ENCODE peak calls at places on chromosomes 6 and 20, in nine cellular contexts. One of them, this sample, is unnamed. For H3K27me3, the result is how much of the 10 kb centered on the place peaks cover.

GRCh38 chr6:352896-353470 is 38.6 kb upstream of the IRF4 start:
- DNase-seq in GM23338: no peak
- DNase-seq in SJSA1: no peak
- DNase-seq in CD8-positive, alpha-beta T cell: no peak
- DNase-seq in endodermal cell: no peak
- DNase-seq in neural progenitor cell: no peak
- DNase-seq in heart left ventricle: no peak
- DNase-seq in H7: no peak
- DNase-seq in gastrocnemius medialis: no peak
- DNase-seq in this sample: no peak

GRCh38 chr20:19015890-19016465 is 196.5 kb upstream of the SLC24A3 start:
- DNase-seq in heart left ventricle: no peak
- DNase-seq in gastrocnemius medialis: no peak
- DNase-seq in SJSA1: no peak
- DNase-seq in neural progenitor cell: no peak
- DNase-seq in H7: peak
- DNase-seq in endodermal cell: peak
- DNase-seq in GM23338: no peak
- DNase-seq in CD8-positive, alpha-beta T cell: no peak
- DNase-seq in this sample: no peak

GRCh38 chr6:103273048-103273447 is 1586.7 kb downstream of the HACE1 start:
- DNase-seq in GM23338: peak
- DNase-seq in SJSA1: no peak
- DNase-seq in heart left ventricle: no peak
- DNase-seq in H7: peak
- DNase-seq in CD8-positive, alpha-beta T cell: no peak
- DNase-seq in neural progenitor cell: peak
- DNase-seq in gastrocnemius medialis: no peak
- DNase-seq in endodermal cell: no peak
- DNase-seq in this sample: no peak

GRCh38 chr20:52569201-52569600 is 377.6 kb upstream of the ZFP64 start:
- DNase-seq in H7: no peak
- DNase-seq in heart left ventricle: no peak
- DNase-seq in neural progenitor cell: no peak
- DNase-seq in endodermal cell: no peak
- DNase-seq in SJSA1: peak
- DNase-seq in gastrocnemius medialis: no peak
- DNase-seq in GM23338: no peak
- DNase-seq in CD8-positive, alpha-beta T cell: no peak
- DNase-seq in this sample: no peak

GRCh38 chr6:17501982-17502704 is 98.0 kb upstream of the FAM8A1 start:
- DNase-seq in heart left ventricle: no peak
- DNase-seq in GM23338: no peak
- DNase-seq in endodermal cell: no peak
- DNase-seq in CD8-positive, alpha-beta T cell: no peak
- DNase-seq in gastrocnemius medialis: no peak
- DNase-seq in neural progenitor cell: no peak
- DNase-seq in SJSA1: no peak
- DNase-seq in H7: no peak
- DNase-seq in this sample: no peak

GRCh38 chr6:33429745-33430042 is 9.8 kb downstream of the SYNGAP1 start:
- DNase-seq in SJSA1: no peak
- DNase-seq in gastrocnemius medialis: no peak
- DNase-seq in heart left ventricle: no peak
- DNase-seq in H7: no peak
- DNase-seq in endodermal cell: no peak
- DNase-seq in CD8-positive, alpha-beta T cell: no peak
- DNase-seq in neural progenitor cell: no peak
- DNase-seq in GM23338: no peak
- DNase-seq in this sample: no peak

GRCh38 chr6:81865712-81866111 is 113.2 kb upstream of the TENT5A start:
- DNase-seq in SJSA1: peak
- DNase-seq in neural progenitor cell: no peak
- DNase-seq in heart left ventricle: no peak
- DNase-seq in GM23338: no peak
- DNase-seq in CD8-positive, alpha-beta T cell: no peak
- DNase-seq in H7: no peak
- DNase-seq in gastrocnemius medialis: no peak
- DNase-seq in endodermal cell: no peak
- DNase-seq in this sample: no peak

GRCh38 chr6:41581381-41581991 is 35.3 kb downstream of the FOXP4 start:
- DNase-seq in heart left ventricle: peak
- DNase-seq in gastrocnemius medialis: peak
- DNase-seq in SJSA1: peak
- DNase-seq in endodermal cell: no peak
- DNase-seq in CD8-positive, alpha-beta T cell: no peak
- DNase-seq in H7: no peak
- DNase-seq in GM23338: no peak
- DNase-seq in neural progenitor cell: no peak
- DNase-seq in this sample: no peak

GRCh38 chr20:31720486-31721407 is 1.9 kb downstream of the BCL2L1 start:
- DNase-seq in CD8-positive, alpha-beta T cell: no peak
- DNase-seq in neural progenitor cell: no peak
- DNase-seq in heart left ventricle: no peak
- DNase-seq in SJSA1: peak
- DNase-seq in GM23338: peak
- DNase-seq in H7: peak
- DNase-seq in gastrocnemius medialis: peak
- DNase-seq in endodermal cell: peak
- DNase-seq in this sample: peak

GRCh38 chr6:77607004-77607403 is 45.8 kb upstream of the MEI4 start:
- DNase-seq in neural progenitor cell: no peak
- DNase-seq in CD8-positive, alpha-beta T cell: no peak
- DNase-seq in heart left ventricle: no peak
- DNase-seq in endodermal cell: no peak
- DNase-seq in SJSA1: no peak
- DNase-seq in GM23338: no peak
- DNase-seq in gastrocnemius medialis: no peak
- DNase-seq in H7: no peak
- DNase-seq in this sample: no peak

GRCh38 chr6:31836676-31837611 is 9.4 kb downstream of the HSPA1B start:
- DNase-seq in CD8-positive, alpha-beta T cell: no peak
- DNase-seq in SJSA1: peak
- DNase-seq in heart left ventricle: no peak
- DNase-seq in H7: no peak
- DNase-seq in endodermal cell: no peak
- DNase-seq in neural progenitor cell: no peak
- DNase-seq in GM23338: no peak
- DNase-seq in gastrocnemius medialis: no peak
- DNase-seq in this sample: no peak

GRCh38 chr6:142825760-142826159 is 119.2 kb downstream of the HIVEP2 start:
- DNase-seq in CD8-positive, alpha-beta T cell: no peak
- DNase-seq in SJSA1: no peak
- DNase-seq in heart left ventricle: no peak
- DNase-seq in endodermal cell: no peak
- DNase-seq in H7: no peak
- DNase-seq in GM23338: no peak
- DNase-seq in neural progenitor cell: no peak
- DNase-seq in gastrocnemius medialis: no peak
- DNase-seq in this sample: no peak

GRCh38 chr6:142822383-142822782 is 122.6 kb downstream of the HIVEP2 start:
- DNase-seq in CD8-positive, alpha-beta T cell: no peak
- DNase-seq in SJSA1: no peak
- DNase-seq in GM23338: no peak
- DNase-seq in gastrocnemius medialis: no peak
- DNase-seq in H7: no peak
- DNase-seq in neural progenitor cell: no peak
- DNase-seq in heart left ventricle: no peak
- DNase-seq in endodermal cell: no peak
- DNase-seq in this sample: no peak

GRCh38 chr6:142822882-142823578 is 121.9 kb downstream of the HIVEP2 start:
- DNase-seq in GM23338: peak
- DNase-seq in SJSA1: no peak
- DNase-seq in H7: peak
- DNase-seq in neural progenitor cell: peak
- DNase-seq in CD8-positive, alpha-beta T cell: no peak
- DNase-seq in heart left ventricle: no peak
- DNase-seq in gastrocnemius medialis: peak
- DNase-seq in endodermal cell: peak
- DNase-seq in this sample: peak

GRCh38 chr6:142823579-142823902 is 121.4 kb downstream of the HIVEP2 start:
- DNase-seq in H7: no peak
- DNase-seq in GM23338: no peak
- DNase-seq in gastrocnemius medialis: no peak
- DNase-seq in heart left ventricle: no peak
- DNase-seq in CD8-positive, alpha-beta T cell: no peak
- DNase-seq in neural progenitor cell: no peak
- DNase-seq in endodermal cell: no peak
- DNase-seq in SJSA1: no peak
- DNase-seq in this sample: no peak

GRCh38 chr6:142824491-142824890 is 120.5 kb downstream of the HIVEP2 start:
- DNase-seq in heart left ventricle: no peak
- DNase-seq in CD8-positive, alpha-beta T cell: no peak
- DNase-seq in SJSA1: no peak
- DNase-seq in GM23338: no peak
- DNase-seq in neural progenitor cell: no peak
- DNase-seq in H7: no peak
- DNase-seq in endodermal cell: no peak
- DNase-seq in gastrocnemius medialis: no peak
- DNase-seq in this sample: no peak
- H3K4me3 ChIP-seq in heart left ventricle: no peak
- H3K4me3 ChIP-seq in CD8-positive, alpha-beta T cell: no peak
- H3K4me3 ChIP-seq in SJSA1: no peak
- H3K4me3 ChIP-seq in GM23338: no peak
- H3K4me3 ChIP-seq in neural progenitor cell: no peak
- H3K4me3 ChIP-seq in H7: no peak
- H3K4me3 ChIP-seq in endodermal cell: no peak
- H3K4me3 ChIP-seq in gastrocnemius medialis: no peak
- H3K4me3 ChIP-seq in this sample: no peak

GRCh38 chr20:3739926-3740599 is 7.6 kb downstream of the HSPA12B start:
- DNase-seq in gastrocnemius medialis: no peak
- DNase-seq in heart left ventricle: no peak
- DNase-seq in H7: peak
- DNase-seq in GM23338: no peak
- DNase-seq in neural progenitor cell: no peak
- DNase-seq in endodermal cell: no peak
- DNase-seq in CD8-positive, alpha-beta T cell: no peak
- DNase-seq in SJSA1: no peak
- DNase-seq in this sample: no peak
- H3K27me3 ChIP-seq in gastrocnemius medialis: under half
- H3K27me3 ChIP-seq in heart left ventricle: under half
- H3K27me3 ChIP-seq in H7: under half
- H3K27me3 ChIP-seq in GM23338: under half
- H3K27me3 ChIP-seq in neural progenitor cell: under half
- H3K27me3 ChIP-seq in endodermal cell: under half
- H3K27me3 ChIP-seq in CD8-positive, alpha-beta T cell: under half
- H3K27me3 ChIP-seq in SJSA1: under half
- H3K27me3 ChIP-seq in this sample: under half

DNA sequence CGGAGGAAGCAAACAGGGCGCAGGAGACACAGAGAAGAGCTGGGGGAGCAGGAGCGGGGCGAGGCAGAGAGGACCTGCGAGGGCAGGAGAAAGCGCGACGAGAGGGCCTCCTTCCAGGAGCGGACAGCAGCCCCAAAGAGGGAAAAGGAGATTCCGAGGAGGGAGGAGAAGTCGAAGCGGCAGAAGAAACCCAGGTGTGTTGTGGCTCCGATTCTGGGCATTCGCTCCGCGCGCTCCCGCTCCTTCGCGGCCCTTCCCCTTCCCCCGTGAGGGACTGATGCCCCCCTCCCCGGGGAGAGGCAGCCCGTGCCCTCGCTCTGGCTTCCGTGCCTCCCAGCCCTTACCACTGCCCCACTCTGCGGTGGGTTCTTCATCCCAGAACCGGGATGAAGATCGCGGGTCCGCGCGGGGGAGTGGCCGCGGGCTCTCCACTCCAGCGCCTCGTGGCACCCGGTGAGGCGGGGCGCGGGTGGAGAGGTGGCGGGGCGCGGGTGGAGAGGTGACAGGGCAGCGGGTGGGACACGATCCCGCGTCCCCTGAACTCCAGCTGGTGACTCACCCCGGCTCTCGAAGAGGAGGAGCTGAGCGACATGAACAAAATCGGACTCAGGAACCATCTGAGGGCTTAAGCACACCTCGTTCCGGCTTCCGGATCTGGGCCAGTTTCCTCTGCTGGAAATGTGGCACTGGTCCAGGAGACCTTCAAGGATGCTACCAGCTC is 22.4 kb downstream of the TMC2 start:
- DNase-seq in H7: peak
- DNase-seq in SJSA1: no peak
- DNase-seq in CD8-positive, alpha-beta T cell: no peak
- DNase-seq in neural progenitor cell: peak
- DNase-seq in gastrocnemius medialis: no peak
- DNase-seq in heart left ventricle: no peak
- DNase-seq in endodermal cell: peak
- DNase-seq in GM23338: peak
- DNase-seq in this sample: no peak
- H3K4me3 ChIP-seq in H7: peak
- H3K4me3 ChIP-seq in SJSA1: no peak
- H3K4me3 ChIP-seq in CD8-positive, alpha-beta T cell: peak
- H3K4me3 ChIP-seq in neural progenitor cell: peak
- H3K4me3 ChIP-seq in gastrocnemius medialis: no peak
- H3K4me3 ChIP-seq in heart left ventricle: peak
- H3K4me3 ChIP-seq in endodermal cell: peak
- H3K4me3 ChIP-seq in GM23338: peak
- H3K4me3 ChIP-seq in this sample: no peak

GRCh38 chr6:25676775-25677174 is 24.8 kb downstream of the SCGN start:
- DNase-seq in neural progenitor cell: no peak
- DNase-seq in SJSA1: no peak
- DNase-seq in heart left ventricle: no peak
- DNase-seq in GM23338: no peak
- DNase-seq in CD8-positive, alpha-beta T cell: no peak
- DNase-seq in H7: no peak
- DNase-seq in gastrocnemius medialis: no peak
- DNase-seq in endodermal cell: no peak
- DNase-seq in this sample: no peak

GRCh38 chr6:25670793-25671513 is 18.9 kb downstream of the SCGN start:
- DNase-seq in CD8-positive, alpha-beta T cell: no peak
- DNase-seq in neural progenitor cell: no peak
- DNase-seq in SJSA1: no peak
- DNase-seq in GM23338: peak
- DNase-seq in gastrocnemius medialis: no peak
- DNase-seq in H7: peak
- DNase-seq in endodermal cell: no peak
- DNase-seq in heart left ventricle: no peak
- DNase-seq in this sample: no peak

GRCh38 chr6:25675172-25675571 is 23.2 kb downstream of the SCGN start:
- DNase-seq in gastrocnemius medialis: no peak
- DNase-seq in H7: no peak
- DNase-seq in neural progenitor cell: no peak
- DNase-seq in SJSA1: no peak
- DNase-seq in endodermal cell: no peak
- DNase-seq in CD8-positive, alpha-beta T cell: no peak
- DNase-seq in heart left ventricle: no peak
- DNase-seq in GM23338: no peak
- DNase-seq in this sample: no peak

GRCh38 chr6:25670208-25670607 is 18.2 kb downstream of the SCGN start:
- DNase-seq in endodermal cell: no peak
- DNase-seq in gastrocnemius medialis: no peak
- DNase-seq in heart left ventricle: no peak
- DNase-seq in CD8-positive, alpha-beta T cell: no peak
- DNase-seq in H7: no peak
- DNase-seq in SJSA1: no peak
- DNase-seq in GM23338: no peak
- DNase-seq in neural progenitor cell: no peak
- DNase-seq in this sample: no peak

DNA sequence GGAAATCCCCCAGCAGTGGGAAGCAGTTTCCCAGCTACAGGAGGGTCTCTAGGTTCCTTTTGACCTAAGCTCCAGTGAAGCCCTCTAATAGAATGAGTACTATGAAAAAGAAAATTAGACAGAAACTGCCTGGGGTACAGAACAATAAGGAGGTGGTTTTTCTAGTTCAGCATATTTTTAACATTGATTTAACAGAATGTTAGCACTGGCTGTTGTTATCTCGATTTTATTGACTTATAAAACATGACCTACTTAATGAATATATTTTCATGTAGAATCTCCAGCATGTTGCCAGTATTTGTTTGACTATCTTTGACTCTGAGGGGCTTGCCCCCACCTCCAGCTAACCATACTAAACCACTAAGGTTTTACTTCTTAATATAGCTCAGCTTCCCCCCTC is 19.6 kb downstream of the SCGN start:
- DNase-seq in endodermal cell: no peak
- DNase-seq in gastrocnemius medialis: no peak
- DNase-seq in SJSA1: no peak
- DNase-seq in heart left ventricle: no peak
- DNase-seq in neural progenitor cell: no peak
- DNase-seq in CD8-positive, alpha-beta T cell: no peak
- DNase-seq in H7: no peak
- DNase-seq in GM23338: no peak
- DNase-seq in this sample: no peak
- H3K27me3 ChIP-seq in endodermal cell: half or more
- H3K27me3 ChIP-seq in gastrocnemius medialis: under half
- H3K27me3 ChIP-seq in SJSA1: under half
- H3K27me3 ChIP-seq in heart left ventricle: under half
- H3K27me3 ChIP-seq in neural progenitor cell: under half
- H3K27me3 ChIP-seq in CD8-positive, alpha-beta T cell: under half
- H3K27me3 ChIP-seq in H7: under half
- H3K27me3 ChIP-seq in GM23338: under half
- H3K27me3 ChIP-seq in this sample: under half